ENCODE peak calls at places on chromosomes 7 and 10, in four cellular contexts. D is WTC11, Z is HepG2, F is GM12878. M is an unnamed sample.

GRCh38 chr10:75003195-75003594 is 108.3 kb upstream of the SAMD8 start:
- DNase-seq in D (no peak), F (no peak), Z (no peak), M (no peak)

GRCh38 chr10:115706482-115707076 is 566.4 kb downstream of the GFRA1 start:
- DNase-seq in F (no peak), D (no peak), Z (peak), M (no peak)

GRCh38 chr10:88831709-88832108 is 19.9 kb downstream of the ANKRD22 start:
- DNase-seq in F (no peak), D (no peak), Z (no peak), M (no peak)

GRCh38 chr10:100340948-100341847 is 5.8 kb upstream of the SCD start:
- DNase-seq in D (no peak), Z (peak), F (no peak), M (no peak)

GRCh38 chr7:7970113-7970619 is 1.6 kb downstream of the GLCCI1 start:
- DNase-seq in D (no peak), F (no peak), Z (no peak), M (no peak)

GRCh38 chr10:103451091-103451801 is 924 bp downstream of the CALHM2 start:
- DNase-seq in Z (no peak), D (no peak), F (no peak), M (peak)

GRCh38 chr7:22083711-22084289 is 138.1 kb upstream of the CDCA7L start:
- DNase-seq in Z (no peak), D (no peak), F (no peak), M (no peak)

GRCh38 chr10:47415520-47416304 is 31.6 kb upstream of the ZNF488 start:
- DNase-seq in Z (no peak), F (no peak), D (no peak), M (no peak)

GRCh38 chr7:157529768-157530560 is 193.2 kb downstream of the DNAJB6 start:
- DNase-seq in Z (no peak), F (no peak), D (peak), M (no peak)

GRCh38 chr10:124318076-124318475 is 100.6 kb downstream of the OAT start:
- DNase-seq in D (no peak), Z (no peak), F (no peak), M (no peak)

GRCh38 chr10:104641150-104642000 is at the start of gene SORCS3:
- DNase-seq in F (no peak), Z (no peak), D (peak), M (no peak)

GRCh38 chr7:31061185-31061584 is 9.1 kb downstream of the ADCYAP1R1 start:
- DNase-seq in Z (peak), D (peak), F (no peak), M (peak)

GRCh38 chr7:7235347-7235746 is 53.0 kb downstream of the C1GALT1 start:
- DNase-seq in D (no peak), Z (no peak), F (no peak), M (no peak)

GRCh38 chr7:150992833-150993302 is 2.1 kb downstream of the NOS3 start:
- DNase-seq in D (peak), F (no peak), Z (peak), M (peak)

GRCh38 chr10:122286872-122287271 is 15.8 kb downstream of the BTBD16 start:
- DNase-seq in Z (no peak), F (no peak), D (peak), M (no peak)

GRCh38 chr10:58179238-58179637 is 88.5 kb downstream of the IPMK start:
- DNase-seq in Z (no peak), F (no peak), D (no peak), M (no peak)

GRCh38 chr7:1810961-1811849 is 141.1 kb downstream of the ELFN1 start:
- DNase-seq in Z (no peak), F (no peak), D (no peak), M (no peak)

GRCh38 chr10:94500063-94500462 is 45.5 kb upstream of the HELLS start:
- DNase-seq in Z (peak), D (no peak), F (no peak), M (no peak)

GRCh38 chr7:128831994-128832879 is 2.0 kb downstream of the FLNC start:
- DNase-seq in F (no peak), Z (no peak), D (peak), M (peak)

GRCh38 chr7:107186242-107186641 is 17.4 kb downstream of the HBP1 start:
- DNase-seq in Z (no peak), D (no peak), F (no peak), M (no peak)

GRCh38 chr10:14812271-14812670 is 25.6 kb downstream of the CDNF start:
- DNase-seq in F (no peak), Z (peak), D (no peak), M (no peak)

GRCh38 chr10:14806318-14806717 is 31.5 kb downstream of the CDNF start:
- DNase-seq in F (no peak), Z (no peak), D (no peak), M (no peak)

GRCh38 chr10:14815681-14816080 is 22.2 kb downstream of the CDNF start:
- DNase-seq in D (no peak), Z (no peak), F (no peak), M (no peak)

GRCh38 chr10:14810969-14811953 is 26.6 kb downstream of the CDNF start:
- DNase-seq in F (no peak), Z (no peak), D (no peak), M (no peak)
- TF ChIP-seq TCF7 in F (no peak), Z (no peak), D (no peak), M (no peak)

DNA sequence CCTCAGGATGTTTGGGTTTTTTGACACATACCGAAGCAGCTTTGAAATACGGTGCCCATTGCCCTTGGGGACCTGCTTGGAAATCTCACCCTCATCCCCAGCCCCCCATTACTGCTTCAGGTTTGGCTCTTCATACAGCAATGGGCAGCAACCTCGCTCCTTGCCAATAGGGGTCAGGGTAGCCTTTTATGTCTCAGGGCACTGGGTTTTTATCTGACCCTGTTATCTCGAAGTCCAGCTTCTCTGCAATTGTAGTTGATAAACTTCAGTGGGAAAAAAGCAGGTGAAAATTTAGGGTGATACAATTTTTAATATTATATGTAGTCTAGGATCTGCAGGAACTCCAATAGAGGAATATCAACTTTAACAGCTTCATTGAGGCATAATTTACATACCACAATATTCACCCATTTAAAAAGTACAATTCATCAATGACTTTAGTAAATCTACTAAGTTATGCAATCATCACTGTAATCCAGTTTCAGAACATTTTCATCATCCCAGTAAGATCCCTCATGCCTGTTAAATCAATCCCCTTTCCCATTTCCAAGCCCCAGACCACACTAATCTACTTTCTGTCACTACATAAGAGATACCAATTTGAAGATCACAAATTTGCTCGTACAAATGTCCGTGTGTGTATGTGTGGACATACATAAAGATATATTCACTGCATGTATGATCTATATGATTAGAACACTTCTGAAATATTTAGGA is 386.2 kb downstream of the KCNMA1 start:
- DNase-seq in F (no peak), D (peak), Z (peak), M (peak)
- TF ChIP-seq TCF7 in F (no peak), D (no peak), Z (no peak), M (no peak)

GRCh38 chr7:134514663-134515062 is 12.7 kb upstream of the AKR1B10 start:
- DNase-seq in Z (peak), F (peak), D (no peak), M (peak)

GRCh38 chr7:134512271-134512670 is 15.1 kb upstream of the AKR1B10 start:
- DNase-seq in F (no peak), D (no peak), Z (no peak), M (no peak)

GRCh38 chr7:134515569-134516468 is 11.5 kb upstream of the AKR1B10 start:
- DNase-seq in F (no peak), D (no peak), Z (no peak), M (no peak)

GRCh38 chr7:134514106-134514505 is 13.3 kb upstream of the AKR1B10 start:
- DNase-seq in Z (no peak), D (no peak), F (no peak), M (no peak)

DNA sequence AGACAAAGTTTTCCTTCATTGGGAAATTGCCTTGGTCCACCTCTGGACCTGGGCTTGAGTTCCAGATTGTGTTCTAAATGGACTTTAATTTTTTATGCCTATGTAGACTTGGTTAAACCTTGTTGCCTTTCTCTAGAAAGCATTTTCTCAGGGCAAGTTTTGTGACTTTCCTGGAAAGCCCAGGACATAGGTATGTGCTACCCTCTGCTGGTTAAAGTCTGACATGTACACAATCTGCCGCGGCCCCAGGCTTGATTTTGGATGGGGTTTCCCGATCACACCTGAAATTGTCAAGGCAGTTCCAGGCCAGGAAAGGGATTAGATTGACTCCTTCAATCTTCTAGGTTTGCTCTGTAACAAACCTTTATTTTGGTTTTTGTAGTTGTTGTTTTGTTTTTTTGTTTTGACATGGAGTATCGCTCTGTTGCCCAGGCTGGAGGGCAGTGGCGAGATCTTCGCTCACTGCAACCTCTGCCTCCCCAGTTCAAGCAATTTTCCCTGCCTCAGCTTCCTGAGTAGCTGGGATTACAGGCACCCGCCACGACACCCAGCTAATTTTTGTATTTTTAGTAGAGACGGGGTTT is 14.1 kb upstream of the AKR1B10 start:
- DNase-seq in D (peak), Z (peak), F (peak), M (peak)
- TF ChIP-seq TCF7 in D (no peak), Z (no peak), F (no peak), M (no peak)

GRCh38 chr10:78433722-78434535 is 400.3 kb downstream of the RPS24 start:
- DNase-seq in Z (no peak), F (no peak), D (no peak), M (no peak)
- TF ChIP-seq TCF7 in Z (no peak), F (no peak), D (no peak), M (no peak)

GRCh38 chr10:5591336-5591824 is 66.6 kb downstream of the CALML3 start:
- DNase-seq in Z (peak), D (no peak), F (no peak), M (no peak)

GRCh38 chr10:5589071-5589962 is 64.6 kb downstream of the CALML3 start:
- DNase-seq in F (no peak), Z (no peak), D (no peak), M (no peak)

GRCh38 chr10:5590816-5591215 is 66.1 kb downstream of the CALML3 start:
- DNase-seq in D (no peak), Z (no peak), F (no peak), M (no peak)

GRCh38 chr10:5588603-5589002 is 63.8 kb downstream of the CALML3 start:
- DNase-seq in F (no peak), D (no peak), Z (no peak), M (no peak)

DNA sequence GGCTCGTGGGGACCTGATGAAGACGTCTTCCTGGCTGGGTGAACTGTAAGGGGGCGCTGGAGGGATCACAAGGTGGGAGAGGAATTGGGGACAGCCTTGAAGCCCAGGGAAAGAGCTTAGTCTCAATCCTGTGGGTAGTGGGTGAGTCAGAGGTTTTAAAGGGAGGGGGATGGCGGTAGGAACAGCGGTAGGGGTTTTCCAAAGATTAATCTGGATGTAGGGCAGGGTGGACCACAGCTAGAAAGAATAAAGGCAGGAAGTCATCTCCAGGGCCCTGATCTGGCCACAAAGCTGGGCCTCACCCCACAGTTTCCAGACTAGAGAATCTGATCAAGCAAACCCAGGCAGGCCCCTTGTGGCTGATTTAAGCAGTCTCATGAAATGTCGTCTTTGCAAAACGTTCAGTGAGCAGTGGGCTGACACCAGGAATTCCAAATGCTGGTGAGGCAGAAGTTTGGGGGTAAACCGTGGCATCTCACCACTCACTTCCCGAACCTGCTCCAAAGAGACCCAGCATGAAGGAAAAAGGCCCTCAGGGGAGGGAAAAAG is 65.3 kb downstream of the CALML3 start:
- DNase-seq in F (no peak), D (no peak), Z (no peak), M (peak)
- TF ChIP-seq TCF7 in F (no peak), D (no peak), Z (no peak), M (no peak)

GRCh38 chr10:22253578-22253882 is 35.7 kb upstream of the EBLN1 start:
- DNase-seq in D (peak), Z (no peak), F (no peak), M (no peak)
- TF ChIP-seq TCF7 in D (no peak), Z (no peak), F (no peak), M (no peak)

GRCh38 chr10:76356557-76356956 is 925.1 kb downstream of the LRMDA start:
- DNase-seq in F (no peak), D (no peak), Z (no peak), M (no peak)
- TF ChIP-seq TCF7 in F (no peak), D (no peak), Z (no peak), M (no peak)

DNA sequence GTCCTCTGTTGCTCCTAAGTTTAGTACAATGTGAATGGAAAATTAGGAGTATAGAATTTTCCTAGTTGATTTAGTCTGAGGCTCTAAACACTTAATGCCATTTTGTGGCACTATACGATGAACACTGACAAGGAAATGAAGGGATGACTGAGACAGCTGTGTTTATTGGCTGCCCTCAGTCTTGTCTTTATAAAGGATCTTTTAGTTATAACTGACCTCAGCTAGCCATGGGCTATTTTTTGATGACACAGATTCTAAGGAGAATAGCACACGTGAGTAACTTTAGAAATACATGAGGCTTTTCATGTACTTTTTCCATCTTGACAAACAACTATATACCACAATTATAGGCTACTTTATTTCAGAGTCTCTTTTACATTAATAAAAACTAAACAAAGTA is 113.7 kb downstream of the PRKG1 start:
- DNase-seq in F (no peak), D (no peak), Z (no peak), M (no peak)
- TF ChIP-seq TCF7 in F (no peak), D (no peak), Z (no peak), M (no peak)

GRCh38 chr7:74627699-74628411 is 29.7 kb upstream of the GTF2I start:
- DNase-seq in D (no peak), F (no peak), Z (peak), M (no peak)
- TF ChIP-seq TCF7 in D (no peak), F (no peak), Z (peak), M (no peak)

DNA sequence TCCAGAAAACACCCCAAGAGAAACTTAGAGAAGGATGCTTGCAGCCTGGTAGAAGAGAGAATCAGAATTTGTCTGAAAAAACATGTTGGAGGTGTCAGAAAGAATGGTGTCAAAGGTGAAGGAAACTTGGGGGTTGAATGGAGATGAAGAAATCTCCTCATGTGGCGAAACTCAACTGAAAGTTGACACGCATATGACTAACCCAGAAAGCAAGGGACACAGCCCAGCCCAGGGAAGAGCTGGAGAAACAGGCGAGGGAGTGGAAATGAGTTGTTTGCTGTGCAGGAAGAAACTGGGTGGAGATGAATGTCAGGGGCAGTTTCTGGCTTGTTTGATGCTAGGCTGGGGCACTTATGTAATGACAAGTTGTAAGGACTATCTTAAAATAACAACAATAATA is 57.2 kb downstream of the MAP3K8 start:
- DNase-seq in Z (no peak), F (no peak), D (no peak), M (no peak)
- TF ChIP-seq TCF7 in Z (no peak), F (no peak), D (no peak), M (no peak)

M was measured in K562.